ENCODE peak calls at places on chromosome 19, in six cellular contexts. N is neural progenitor cell, P is left ventricle myocardium inferior, C is uterus, A is left lung, T is cardiac muscle cell. G is an unnamed sample. For H3K36me3, the result is how much of the 10 kb centered on the place peaks cover.

GRCh38 chr19:23304238-23304637 is 54.0 kb upstream of the ZNF724 start:
- DNase-seq in N (no peak), P (no peak), C (no peak), A (no peak), T (no peak), G (no peak)

GRCh38 chr19:39470724-39471339 is 9.8 kb upstream of the TIMM50 start:
- DNase-seq in N (no peak), P (no peak), C (no peak), A (no peak), T (no peak), G (no peak)

GRCh38 chr19:39212377-39212742 is 8.3 kb upstream of the SYCN start:
- DNase-seq in N (peak), P (peak), C (no peak), A (peak), T (peak), G (no peak)

GRCh38 chr19:3270908-3271307 is 46.4 kb downstream of the CELF5 start:
- DNase-seq in N (peak), P (no peak), C (no peak), A (no peak), T (peak), G (no peak)

GRCh38 chr19:609001-609340 is 19.3 kb downstream of the HCN2 start:
- DNase-seq in N (no peak), P (peak), C (no peak), A (peak), T (no peak), G (peak)

GRCh38 chr19:15264061-15264932 is 32.0 kb upstream of the EPHX3 start:
- DNase-seq in N (peak), P (peak), C (peak), A (peak), T (peak), G (peak)

GRCh38 chr19:51607077-51607476 is 23.1 kb downstream of the SIGLEC5 start:
- DNase-seq in N (no peak), P (no peak), C (no peak), A (no peak), T (no peak), G (no peak)

GRCh38 chr19:54162241-54162805 is 2.8 kb upstream of the LENG1 start:
- DNase-seq in N (peak), P (peak), C (peak), A (peak), T (peak), G (peak)

GRCh38 chr19:35291916-35292315 is at the start of gene MAG:
- DNase-seq in N (no peak), P (no peak), C (no peak), A (no peak), T (no peak), G (no peak)

GRCh38 chr19:33241530-33242101 is 16.0 kb upstream of the SLC7A10 start:
- DNase-seq in N (peak), P (no peak), C (peak), A (no peak), T (no peak), G (no peak)

GRCh38 chr19:5588441-5588840 is 20.7 kb upstream of the TINCR start:
- DNase-seq in N (no peak), P (no peak), C (no peak), A (no peak), T (no peak), G (peak)

GRCh38 chr19:5407356-5407755 is 47.9 kb upstream of the ZNRF4 start:
- DNase-seq in N (peak), P (no peak), C (no peak), A (no peak), T (peak), G (no peak)

GRCh38 chr19:13099073-13099999 is 3.3 kb downstream of the LYL1 start:
- DNase-seq in N (peak), P (peak), C (peak), A (peak), T (peak), G (peak)

GRCh38 chr19:8494158-8494557 is 8.3 kb downstream of the PRAM1 start:
- DNase-seq in N (no peak), P (no peak), C (no peak), A (no peak), T (peak), G (no peak)

GRCh38 chr19:55257461-55258411 is 1.1 kb downstream of the PPP6R1 start:
- DNase-seq in N (peak), P (no peak), C (no peak), A (no peak), T (peak), G (peak)

GRCh38 chr19:34808566-34808965 is 35.6 kb upstream of the ZNF599 start:
- DNase-seq in N (no peak), P (no peak), C (no peak), A (no peak), T (peak), G (no peak)

GRCh38 chr19:5903054-5903501 is 512 bp downstream of the NDUFA11 start:
- DNase-seq in N (no peak), P (no peak), C (no peak), A (peak), T (peak), G (no peak)

DNA sequence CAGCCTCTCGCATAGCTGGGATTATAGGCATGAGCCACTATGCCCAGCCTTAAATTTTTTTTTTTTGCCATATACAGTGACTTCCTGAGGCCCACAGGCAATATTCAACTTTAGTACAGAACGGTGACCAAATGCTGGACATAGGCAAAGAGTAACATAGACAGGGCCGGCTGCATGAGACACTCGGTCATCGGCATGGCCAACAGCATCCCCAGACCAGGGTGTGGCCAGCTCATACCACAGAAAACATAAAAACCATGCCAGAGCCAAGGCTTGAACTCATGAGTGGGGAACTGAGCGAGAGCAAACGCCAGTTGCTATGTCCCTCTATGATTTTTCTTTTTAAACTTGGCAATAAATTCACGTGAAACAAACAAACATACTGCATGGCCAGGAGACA is 17.0 kb downstream of the KANK2 start:
- DNase-seq in N (no peak), P (no peak), C (no peak), A (no peak), T (no peak), G (no peak)
- H3K27ac ChIP-seq in N (no peak), P (peak), C (peak), A (no peak), T (no peak), G (peak)

GRCh38 chr19:46297700-46298476 is 1.0 kb downstream of the HIF3A start:
- DNase-seq in N (peak), P (peak), C (peak), A (no peak), T (peak), G (peak)
- TF ChIP-seq CTCF in N (peak), P (peak), C (no peak), A (no peak), T (peak), G (peak)

GRCh38 chr19:46732172-46732938 is 13.5 kb upstream of the FKRP start:
- DNase-seq in N (no peak), P (no peak), C (no peak), A (no peak), T (no peak), G (no peak)
- H3K36me3 ChIP-seq in N (under half), P (half or more), C (under half), A (half or more), T (under half), G (under half)

DNA sequence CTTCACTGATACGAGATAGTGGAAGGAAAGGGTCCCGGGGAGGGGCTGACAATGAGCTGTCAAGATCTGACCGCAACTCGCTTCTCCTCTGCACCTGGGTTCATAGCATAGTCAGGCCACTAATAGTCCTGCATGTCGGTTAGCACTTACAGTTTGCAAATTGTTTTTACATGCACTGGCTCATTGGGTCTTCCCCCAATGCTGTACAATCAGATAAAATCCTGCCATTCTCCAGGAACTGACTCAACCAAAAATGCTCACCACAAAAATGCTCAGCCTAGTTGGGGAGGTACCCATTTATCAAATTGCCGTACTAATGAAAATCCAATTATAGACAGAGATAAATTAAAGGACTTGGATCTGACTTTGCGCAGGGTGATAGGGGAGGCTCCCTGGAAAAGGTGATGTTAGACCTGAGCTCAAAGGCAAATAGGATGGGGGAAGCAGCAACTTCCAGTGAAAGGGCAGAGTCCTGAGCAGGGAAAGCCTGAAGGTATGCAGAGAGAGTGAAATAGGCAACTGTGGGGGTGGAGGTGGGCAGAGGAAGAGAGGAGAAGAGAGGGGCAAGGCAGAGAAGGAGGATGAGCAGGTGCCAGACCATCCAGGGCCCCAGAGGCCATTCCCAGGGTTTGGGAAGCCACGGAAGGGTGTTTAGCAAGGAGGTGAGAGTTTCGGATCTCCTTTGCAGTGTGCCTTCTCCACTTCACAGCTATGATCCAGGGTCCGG is 326.1 kb upstream of the TSHZ3 start:
- DNase-seq in N (no peak), P (no peak), C (no peak), A (no peak), T (peak), G (no peak)
- H3K27ac ChIP-seq in N (no peak), P (no peak), C (no peak), A (no peak), T (no peak), G (no peak)

DNA sequence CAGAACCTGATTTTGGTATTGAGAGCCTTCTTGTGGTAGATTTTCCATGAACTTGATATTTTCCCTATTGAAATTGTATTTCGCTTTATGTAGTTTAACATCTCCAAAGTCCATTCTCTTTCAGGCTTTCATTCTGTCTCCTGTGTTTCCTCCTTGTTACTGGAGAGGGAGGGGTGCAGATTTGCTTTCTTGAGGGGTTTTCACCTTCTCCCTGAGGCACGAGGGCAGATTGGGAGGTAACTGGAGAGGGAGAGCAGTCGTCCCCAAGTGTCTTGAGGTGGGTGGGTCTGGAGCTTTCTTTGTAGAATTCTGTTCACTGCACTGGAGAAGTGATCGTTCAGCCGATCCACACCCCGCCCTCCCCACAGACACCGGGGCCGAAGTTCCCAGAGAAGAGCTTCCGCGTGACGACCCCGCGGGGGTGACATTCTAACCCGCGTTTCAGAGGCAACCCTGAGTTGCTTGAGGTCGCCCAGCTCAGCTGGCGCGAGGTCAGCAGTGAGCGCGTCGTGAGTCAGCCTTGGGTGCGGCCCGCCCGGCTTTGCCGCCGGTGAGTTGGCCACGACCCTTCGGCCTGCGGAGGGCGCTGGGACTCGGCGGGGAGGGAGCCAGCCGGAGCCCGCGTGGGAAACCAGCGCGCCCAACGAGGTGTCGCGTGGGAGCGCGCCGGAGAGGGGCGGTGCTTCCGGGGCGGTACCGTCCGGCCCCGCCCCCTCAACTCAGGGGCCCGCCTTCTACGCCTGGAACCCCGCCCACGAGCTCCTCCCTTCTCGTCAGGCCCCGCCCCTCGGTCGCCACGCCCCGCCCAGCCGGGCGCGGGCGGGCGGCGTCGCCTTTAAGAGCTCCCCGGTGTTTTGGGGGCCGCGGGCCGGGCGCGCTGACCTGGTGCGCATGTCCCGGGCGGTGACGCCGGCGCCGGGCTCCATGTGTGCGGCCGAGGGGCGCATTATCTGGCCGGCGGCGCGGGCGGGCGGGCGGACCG is at the start of gene GATAD2A:
- DNase-seq in N (peak), P (peak), C (peak), A (peak), T (peak), G (peak)
- TF ChIP-seq CTCF in N (peak), P (peak), C (peak), A (no peak), T (peak), G (peak)

GRCh38 chr19:18441804-18442788 is 4.2 kb upstream of the ISYNA1 start:
- DNase-seq in N (no peak), P (no peak), C (no peak), A (no peak), T (no peak), G (no peak)

GRCh38 chr19:18442941-18443340 is 5.0 kb upstream of the ISYNA1 start:
- DNase-seq in N (no peak), P (no peak), C (no peak), A (no peak), T (no peak), G (no peak)

GRCh38 chr19:18444513-18444912 is 6.6 kb upstream of the ISYNA1 start:
- DNase-seq in N (no peak), P (no peak), C (no peak), A (no peak), T (no peak), G (no peak)

GRCh38 chr19:18443831-18444230 is 5.9 kb upstream of the ISYNA1 start:
- DNase-seq in N (no peak), P (no peak), C (no peak), A (no peak), T (no peak), G (no peak)

GRCh38 chr19:18443406-18443805 is 5.5 kb upstream of the ISYNA1 start:
- DNase-seq in N (no peak), P (no peak), C (no peak), A (no peak), T (no peak), G (no peak)
- H3K36me3 ChIP-seq in N (under half), P (half or more), C (under half), A (half or more), T (under half), G (under half)

GRCh38 chr19:2016041-2016807 is 710 bp upstream of the BTBD2 start:
- DNase-seq in N (peak), P (peak), C (peak), A (peak), T (peak), G (peak)
- H3K27ac ChIP-seq in N (no peak), P (peak), C (peak), A (no peak), T (no peak), G (peak)

DNA sequence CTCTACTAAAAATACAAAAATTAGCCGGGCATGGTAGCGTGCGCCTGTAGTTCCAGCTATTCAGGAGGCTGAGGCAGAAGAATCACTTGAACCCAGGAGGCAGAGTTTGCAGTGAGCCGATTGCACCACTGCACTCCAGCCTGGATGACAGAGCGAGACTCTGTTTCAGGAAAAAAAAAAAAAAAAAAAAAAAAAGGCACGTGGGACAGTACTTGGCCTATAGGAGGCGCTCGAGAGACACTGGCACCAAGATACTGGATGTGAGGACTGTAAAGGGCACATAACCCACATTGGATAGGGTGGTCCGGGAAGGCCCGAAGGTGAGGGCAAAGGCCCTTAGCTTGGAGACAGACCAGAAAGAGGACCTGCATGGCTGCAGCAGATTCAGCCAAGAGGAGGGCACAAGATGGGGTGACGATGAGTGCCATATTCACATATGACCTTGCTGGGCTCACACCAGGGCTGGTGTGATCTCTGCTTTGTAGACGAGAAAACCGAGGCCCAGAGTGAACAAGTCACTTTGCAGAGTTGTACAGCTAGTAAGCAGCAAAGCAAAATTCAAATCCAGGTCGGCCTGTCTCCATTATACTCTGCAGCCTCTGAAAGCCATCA is 89.4 kb downstream of the DPF1 start:
- DNase-seq in N (peak), P (no peak), C (no peak), A (no peak), T (peak), G (no peak)
- TF ChIP-seq CTCF in N (peak), P (peak), C (no peak), A (peak), T (peak), G (peak)

GRCh38 chr19:19538767-19539166 is 702 bp downstream of the CILP2 start:
- DNase-seq in N (no peak), P (no peak), C (no peak), A (no peak), T (peak), G (no peak)

GRCh38 chr19:19541572-19541971 is 3.5 kb downstream of the CILP2 start:
- DNase-seq in N (no peak), P (no peak), C (no peak), A (no peak), T (no peak), G (no peak)

GRCh38 chr19:19538077-19538764 is at the start of gene CILP2:
- DNase-seq in N (peak), P (peak), C (no peak), A (no peak), T (peak), G (peak)

GRCh38 chr19:19540707-19541515 is 2.8 kb downstream of the CILP2 start:
- DNase-seq in N (peak), P (no peak), C (no peak), A (no peak), T (peak), G (no peak)

GRCh38 chr19:19539738-19540703 is 2.0 kb downstream of the CILP2 start:
- DNase-seq in N (peak), P (peak), C (peak), A (peak), T (peak), G (peak)
- H3K36me3 ChIP-seq in N (under half), P (under half), C (under half), A (under half), T (under half), G (under half)

GRCh38 chr19:43779820-43780219 is 953 bp downstream of the KCNN4 start:
- DNase-seq in N (no peak), P (no peak), C (no peak), A (no peak), T (no peak), G (no peak)
- H3K27ac ChIP-seq in N (no peak), P (no peak), C (peak), A (no peak), T (no peak), G (no peak)